ENCODE peak calls at places on chromosome 5, in eight cellular contexts. W is T-helper 2 cell, F is right cardiac atrium, G is NCI-H1694 treated with DMSO at 0.1 percent for 48 hours, D is brain pericyte, L is KBM-7, N is germinal center, X is hepatic stellate cell. P is an unnamed sample.

GRCh38 chr5:72301557-72301956 is 18.5 kb downstream of the MRPS27 start:
- DNase-seq in G (peak), X (no peak), L (no peak), D (no peak), N (peak), F (no peak), W (no peak), P (peak)

GRCh38 chr5:33761139-33761538 is 130.7 kb downstream of the ADAMTS12 start:
- DNase-seq in L (no peak), D (no peak), X (peak), N (no peak), F (no peak), G (no peak), W (no peak), P (no peak)

GRCh38 chr5:149666212-149666852 is 63.8 kb upstream of the PPARGC1B start:
- DNase-seq in N (no peak), G (no peak), F (no peak), L (no peak), X (no peak), W (no peak), D (no peak), P (no peak)

GRCh38 chr5:110612778-110613396 is 113.6 kb downstream of the TMEM232 start:
- DNase-seq in G (no peak), L (no peak), N (no peak), D (no peak), F (no peak), W (no peak), X (no peak), P (no peak)

GRCh38 chr5:142748568-142749249 is 21.5 kb upstream of the ARHGAP26 start:
- DNase-seq in X (no peak), G (no peak), N (peak), L (peak), F (peak), D (no peak), W (no peak), P (peak)

GRCh38 chr5:141605523-141606277 is 13.1 kb downstream of the DIAPH1 start:
- DNase-seq in N (peak), G (no peak), D (no peak), L (peak), W (no peak), X (peak), F (peak), P (no peak)

GRCh38 chr5:168962323-168962722 is 338.6 kb downstream of the SLIT3 start:
- DNase-seq in G (no peak), F (no peak), W (no peak), L (no peak), N (no peak), D (no peak), X (no peak), P (no peak)

GRCh38 chr5:150734579-150735384 is 24.0 kb downstream of the DCTN4 start:
- DNase-seq in X (no peak), G (no peak), F (peak), N (peak), W (no peak), D (no peak), L (peak), P (no peak)

GRCh38 chr5:54900906-54901725 is 84.3 kb downstream of the ESM1 start:
- DNase-seq in F (no peak), G (no peak), W (no peak), D (no peak), N (no peak), L (no peak), X (peak), P (no peak)

GRCh38 chr5:124741711-124742496 is 4.5 kb downstream of the ZNF608 start:
- DNase-seq in D (no peak), N (no peak), X (peak), W (no peak), G (peak), L (no peak), F (peak), P (peak)

P was measured in G401.